ENCODE peak calls at places on chromosome 9, in nine cellular contexts. U, W, C, V, K, Y, T, O and E are unnamed samples.

GRCh38 chr9:120592210-120592609 is 12.2 kb upstream of the CDK5RAP2 start:
- DNase-seq in C (no peak), T (no peak), V (no peak), O (no peak), Y (no peak), W (no peak), K (no peak), U (no peak), E (no peak)

GRCh38 chr9:9352877-9353481 is 1259.8 kb downstream of the PTPRD start:
- DNase-seq in Y (peak), V (peak), K (no peak), W (no peak), U (no peak), T (peak), C (no peak), O (no peak), E (no peak)

GRCh38 chr9:13688990-13689600 is 409.6 kb upstream of the MPDZ start:
- DNase-seq in U (no peak), Y (no peak), V (no peak), T (no peak), O (no peak), W (peak), C (no peak), K (no peak), E (no peak)

GRCh38 chr9:121261107-121261460 is 6.9 kb upstream of the GSN start:
- DNase-seq in U (no peak), Y (no peak), K (no peak), V (no peak), O (peak), T (no peak), W (no peak), C (peak), E (no peak)

GRCh38 chr9:98575379-98576346 is 133.1 kb downstream of the GABBR2 start:
- DNase-seq in K (no peak), O (no peak), V (peak), T (no peak), C (no peak), U (no peak), Y (peak), W (peak), E (peak)

GRCh38 chr9:70255521-70255920 is 3.3 kb upstream of the SMC5 start:
- DNase-seq in K (no peak), O (no peak), C (no peak), W (no peak), Y (no peak), T (no peak), V (no peak), U (no peak), E (no peak)

GRCh38 chr9:136551401-136552116 is 5.7 kb upstream of the NOTCH1 start:
- DNase-seq in Y (peak), V (no peak), U (no peak), K (no peak), O (no peak), C (peak), T (peak), W (peak), E (peak)

GRCh38 chr9:121924700-121925099 is 168.4 kb downstream of the TTLL11 start:
- DNase-seq in C (no peak), V (no peak), U (no peak), Y (no peak), W (no peak), K (no peak), T (no peak), O (no peak), E (no peak)

GRCh38 chr9:1939926-1940368 is 75.2 kb upstream of the SMARCA2 start:
- DNase-seq in W (peak), C (no peak), V (peak), T (peak), K (no peak), U (no peak), O (no peak), Y (no peak), E (peak)

GRCh38 chr9:87711857-87712800 is 13.8 kb upstream of the CTSL start:
- DNase-seq in T (no peak), O (no peak), K (no peak), W (peak), Y (no peak), U (no peak), C (no peak), V (no peak), E (no peak)

GRCh38 chr9:137465000-137465769 is 6.1 kb upstream of the NSMF start:
- DNase-seq in T (no peak), K (no peak), V (no peak), C (peak), Y (no peak), O (no peak), U (no peak), W (no peak), E (no peak)

GRCh38 chr9:72786948-72787347 is 165.9 kb downstream of the ALDH1A1 start:
- DNase-seq in O (no peak), U (no peak), K (no peak), V (no peak), W (no peak), T (no peak), Y (no peak), C (no peak), E (no peak)

GRCh38 chr9:133127340-133127981 is 6.4 kb upstream of the RALGDS start:
- DNase-seq in C (peak), T (no peak), K (no peak), O (no peak), Y (no peak), U (no peak), V (peak), W (no peak), E (no peak)